ENCODE peak calls at places on chromosomes 7 and 10, in eight cellular contexts. C is right cardiac atrium, U is pancreas, T is aorta, O is HepG2, P is upper lobe of right lung, V is psoas muscle, W is heart right ventricle. N is an unnamed sample.
A peak's percentile ranks its signal among the peaks of the same experiment; 100 is the strongest.

GRCh38 chr7:50448823-50449222 is 1.3 kb downstream of the FIGNL1 start:
- ATAC-seq in C (no peak), U (no peak), T (no peak), O (no peak), P (no peak), V (no peak), W (no peak), N (no peak)

GRCh38 chr10:119865699-119866240 is 6.9 kb downstream of the MCMBP start:
- ATAC-seq in C (no peak), U (no peak), T (no peak), O (peak; percentile 47), P (no peak), V (no peak), W (no peak), N (no peak)

GRCh38 chr7:154767194-154767593 is 235.7 kb downstream of the PAXIP1 start:
- ATAC-seq in C (no peak), U (peak; percentile 56), T (no peak), O (no peak), P (no peak), V (no peak), W (no peak), N (no peak)

GRCh38 chr7:99651290-99651689 is 28.5 kb downstream of the CYP3A5 start:
- ATAC-seq in C (no peak), U (no peak), T (no peak), O (no peak), P (no peak), V (no peak), W (no peak), N (no peak)

GRCh38 chr10:5776150-5776880 is 36.9 kb downstream of the GDI2 start:
- ATAC-seq in C (no peak), U (no peak), T (peak; percentile 15), O (peak; percentile 57), P (no peak), V (peak; percentile 30), W (peak; percentile 53), N (peak; percentile 36)

GRCh38 chr7:66731986-66732385 is 8.5 kb upstream of the RABGEF1 start:
- ATAC-seq in C (peak; percentile 15), U (peak; percentile 23), T (peak; percentile 40), O (peak; percentile 13), P (no peak), V (peak; percentile 36), W (peak; percentile 38), N (no peak)

GRCh38 chr10:78301891-78302738 is 268.5 kb downstream of the RPS24 start:
- ATAC-seq in C (no peak), U (no peak), T (no peak), O (peak; percentile 4), P (no peak), V (no peak), W (no peak), N (no peak)

GRCh38 chr7:135930565-135931423 is 46.4 kb downstream of the MTPN start:
- ATAC-seq in C (peak; percentile 84), U (peak; percentile 20), T (no peak), O (no peak), P (peak; percentile 81), V (no peak), W (peak; percentile 76), N (no peak)

GRCh38 chr10:127534511-127534910 is 14.6 kb upstream of the NPS start:
- ATAC-seq in C (no peak), U (no peak), T (no peak), O (no peak), P (no peak), V (no peak), W (no peak), N (no peak)

DNA sequence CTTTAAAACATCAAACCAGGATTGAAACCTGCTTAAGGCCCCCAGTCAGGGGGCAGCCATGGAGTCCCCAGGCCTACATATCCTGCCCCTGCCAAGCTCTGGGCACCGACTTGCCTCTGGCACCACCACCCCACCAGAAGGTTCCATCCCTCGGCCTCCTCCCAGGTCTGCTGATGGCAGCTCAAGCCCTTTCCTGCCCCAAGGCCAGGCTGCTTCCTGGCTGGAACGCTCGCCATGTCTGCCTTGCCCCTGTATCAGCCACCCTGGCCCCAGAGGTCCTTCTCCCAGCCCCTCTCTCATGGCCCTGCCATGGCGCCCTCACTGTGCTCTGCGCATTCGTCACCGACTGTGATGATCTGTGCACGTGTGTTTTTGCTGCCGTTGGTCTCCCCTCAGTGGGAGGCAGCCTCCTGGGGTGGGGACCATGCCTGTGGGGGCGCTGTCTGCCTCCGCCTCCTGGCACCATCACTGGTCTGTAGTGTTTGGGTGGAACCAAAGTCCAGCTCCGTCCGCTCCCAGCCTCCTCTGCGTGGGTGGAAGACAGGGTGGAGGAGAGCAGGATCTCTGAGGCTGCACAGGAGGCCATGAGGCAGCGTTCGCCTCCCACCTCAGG is 3.2 kb downstream of the DPYSL4 start:
- ATAC-seq in C (no peak), U (no peak), T (no peak), O (peak; percentile 10), P (no peak), V (no peak), W (no peak), N (no peak)
- H3K27me3 ChIP-seq in C (no peaks in the 10 kb centered on the region), U (no peaks in the 10 kb centered on the region), T (no peaks in the 10 kb centered on the region), O (peaks cover 35% of the 10 kb centered on the region), P (peaks cover 32% of the 10 kb centered on the region), V (no peaks in the 10 kb centered on the region), W (peaks cover 31% of the 10 kb centered on the region), N (peaks cover 56% of the 10 kb centered on the region)

DNA sequence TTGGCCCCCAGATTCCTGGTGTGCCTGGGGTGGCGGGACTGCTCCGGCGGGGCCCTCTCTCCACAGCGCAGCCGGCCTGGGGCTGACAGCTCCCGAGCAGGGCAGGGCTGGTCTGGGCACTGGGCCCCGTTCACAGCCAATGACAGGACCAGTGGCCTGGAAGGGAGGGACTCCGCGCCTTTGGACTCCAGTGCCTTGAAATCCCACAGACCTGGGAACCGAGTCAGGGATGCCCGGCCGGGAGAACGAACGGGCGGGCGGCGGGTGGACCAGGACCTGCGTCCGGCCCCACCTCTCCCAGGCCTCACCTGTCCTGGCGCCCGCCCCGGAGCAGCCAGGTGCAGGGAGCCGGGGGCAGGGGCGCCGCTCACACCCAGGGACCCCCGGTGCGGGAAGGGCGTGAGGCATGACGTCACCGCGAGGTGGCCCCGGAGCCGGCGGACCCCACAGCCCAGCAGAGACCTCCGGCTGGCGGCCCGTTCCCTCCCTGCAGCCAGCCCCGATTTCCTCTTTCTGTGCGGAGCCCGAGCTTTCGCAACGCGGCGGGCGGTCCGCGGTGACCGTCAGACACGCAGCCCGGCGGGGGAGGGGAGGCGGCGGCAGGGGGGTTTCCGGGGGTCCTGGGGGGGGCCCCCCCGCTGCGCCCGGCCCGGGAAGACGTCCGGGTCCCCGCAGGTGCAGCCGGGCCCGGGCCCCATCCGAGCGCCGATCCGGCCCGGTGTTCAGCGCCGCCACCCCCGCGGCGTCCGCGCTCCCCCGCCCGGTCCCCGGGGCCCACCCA is 743 bp downstream of the ADAP1 start:
- ATAC-seq in C (peak; percentile 75), U (peak; percentile 75), T (peak; percentile 35), O (peak; percentile 69), P (peak; percentile 75), V (peak; percentile 29), W (peak; percentile 79), N (peak; percentile 76)
- H3K4me1 ChIP-seq in C (no peaks in the 10 kb centered on the region), U (peaks cover 8% of the 10 kb centered on the region), T (no peaks in the 10 kb centered on the region), O (peaks cover 52% of the 10 kb centered on the region), P (peaks cover 9% of the 10 kb centered on the region), V (no peaks in the 10 kb centered on the region), W (peaks cover 39% of the 10 kb centered on the region), N (peaks cover 45% of the 10 kb centered on the region)

DNA sequence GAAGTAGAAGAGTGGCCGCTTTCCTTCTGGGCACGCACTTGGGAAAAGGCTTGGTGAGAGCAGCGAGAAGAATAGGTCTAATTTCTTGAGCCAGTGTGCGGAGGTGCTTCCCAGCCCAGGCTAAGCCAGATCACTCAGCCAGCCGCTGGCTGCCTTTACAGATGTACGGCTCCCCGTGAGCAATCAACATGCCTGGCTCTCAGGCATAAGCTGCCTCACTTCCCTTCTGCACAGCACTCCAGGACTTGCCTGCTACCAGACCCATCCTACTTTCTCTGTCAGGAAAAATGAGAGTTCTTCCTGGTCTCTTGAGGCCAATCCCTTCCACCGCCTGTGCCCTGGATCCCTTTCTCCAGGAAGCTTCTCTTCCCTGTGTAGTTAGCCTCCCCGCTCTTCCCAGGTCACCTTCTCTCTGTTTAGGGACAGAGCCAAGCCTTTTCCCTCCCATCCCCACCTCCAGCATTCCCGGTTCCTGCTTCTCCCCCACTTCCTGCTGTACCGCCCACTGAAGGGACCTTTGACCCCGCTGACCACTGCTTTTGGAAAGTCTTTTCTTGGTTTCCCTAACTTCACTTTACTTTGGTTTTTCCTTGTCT is 1.1 kb upstream of the ACTR3C start:
- ATAC-seq in C (peak; percentile 31), U (peak; percentile 38), T (peak; percentile 22), O (peak; percentile 40), P (peak; percentile 22), V (no peak), W (no peak), N (no peak)
- H3K4me3 ChIP-seq in C (no peak overlapping the region), U (peak overlapping the region; percentile 64), T (no peak overlapping the region), O (peak overlapping the region; percentile 77), P (peak overlapping the region; percentile 64), V (peak overlapping the region; percentile 78), W (no peak overlapping the region), N (peak overlapping the region; percentile 89)

DNA sequence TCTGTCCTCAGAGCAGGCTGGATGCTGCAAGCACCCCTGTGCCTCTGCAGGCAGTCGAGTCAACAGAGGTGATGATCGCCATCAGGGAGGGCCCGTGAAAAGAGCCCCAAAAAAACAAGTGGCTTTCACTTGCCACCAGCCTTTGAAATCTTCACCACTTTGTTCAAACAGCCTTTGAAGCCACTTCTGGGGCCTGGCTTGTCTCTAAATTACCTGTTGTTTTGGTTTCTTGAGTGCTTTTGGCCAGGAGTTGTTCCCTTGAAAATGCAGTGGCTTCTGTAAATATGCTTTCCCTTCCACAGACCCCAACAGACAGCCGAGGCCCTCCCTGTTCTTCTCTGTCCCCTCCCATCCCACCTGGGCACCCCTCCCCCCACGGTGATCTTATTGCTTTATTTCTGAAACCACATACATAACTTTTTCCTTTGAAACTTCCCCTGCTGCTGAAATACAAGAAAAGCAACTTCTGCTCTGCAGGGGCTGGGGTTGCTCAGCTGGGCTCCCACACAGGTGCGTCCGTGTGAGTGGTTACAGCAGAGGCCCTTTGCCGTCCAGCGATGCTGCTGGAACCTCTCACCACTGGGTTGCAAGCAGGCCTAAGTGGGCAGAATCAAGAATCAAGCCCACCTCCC is 283.8 kb upstream of the SHH start:
- ATAC-seq in C (no peak), U (no peak), T (no peak), O (no peak), P (no peak), V (no peak), W (no peak), N (no peak)
- H3K27me3 ChIP-seq in C (no peaks in the 10 kb centered on the region), U (no peaks in the 10 kb centered on the region), T (no peaks in the 10 kb centered on the region), O (peaks cover 63% of the 10 kb centered on the region), P (peaks cover 20% of the 10 kb centered on the region), V (no peaks in the 10 kb centered on the region), W (peaks cover 20% of the 10 kb centered on the region), N (peaks cover 20% of the 10 kb centered on the region)

DNA sequence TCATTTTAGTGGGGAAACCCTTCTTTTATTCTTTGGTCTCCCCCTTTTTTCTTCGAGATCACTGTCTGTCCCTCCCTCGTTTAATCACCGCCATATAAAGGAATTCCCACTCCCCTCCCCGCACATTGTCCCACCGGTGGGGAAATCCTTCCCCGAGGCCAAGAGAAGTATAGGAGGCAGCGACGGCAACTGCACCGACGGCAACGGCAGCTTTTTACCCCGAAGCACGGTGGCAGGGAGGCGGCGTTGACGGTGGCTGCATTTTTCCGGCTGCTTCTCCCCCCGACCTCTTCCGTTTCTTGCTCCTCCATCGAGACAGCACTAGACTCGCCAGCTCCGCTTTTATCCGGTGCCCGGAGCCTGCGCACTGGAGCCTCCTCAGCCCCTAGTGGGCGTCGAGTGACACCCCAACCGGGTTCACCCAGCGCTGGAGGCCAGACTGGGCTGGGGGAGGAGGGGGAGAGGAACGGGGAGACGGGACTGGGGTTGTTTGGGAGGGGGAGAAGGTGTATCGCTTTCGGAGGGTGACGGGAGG is 655 bp upstream of the KMT2E start:
- ATAC-seq in C (peak; percentile 86), U (peak; percentile 82), T (peak; percentile 92), O (peak; percentile 84), P (peak; percentile 84), V (peak; percentile 84), W (peak; percentile 87), N (peak; percentile 83)
- H3K4me1 ChIP-seq in C (peaks cover 2% of the 10 kb centered on the region), U (peaks cover 16% of the 10 kb centered on the region), T (no peaks in the 10 kb centered on the region), O (peaks cover 39% of the 10 kb centered on the region), P (peaks cover 25% of the 10 kb centered on the region), V (peaks cover 35% of the 10 kb centered on the region), W (peaks cover 50% of the 10 kb centered on the region), N (no peaks in the 10 kb centered on the region)